ENCODE peak calls at places on chromosome 1, in eight cellular contexts. N is breast epithelium; D is CD8-positive, alpha-beta T cell; Q is SK-N-SH; A is A549; O is OCI-LY7; L is BE2C; H is left ventricle myocardium inferior. Y is an unnamed sample. For H3K9me3, the result is how much of the 10 kb centered on the place peaks cover.

GRCh38 chr1:53738205-53739108 is 507 bp downstream of the GLIS1 start:
- DNase-seq in N (no peak), D (no peak), Q (peak), A (no peak), O (no peak), L (no peak), H (no peak), Y (no peak)

GRCh38 chr1:85581138-85581801 is 709 bp downstream of the CCN1 start:
- DNase-seq in N (peak), D (no peak), Q (peak), A (peak), O (no peak), L (no peak), H (peak), Y (peak)

GRCh38 chr1:228374711-228375577 is 31.7 kb downstream of the TRIM11 start:
- DNase-seq in N (peak), D (no peak), Q (no peak), A (no peak), O (no peak), L (peak), H (peak), Y (peak)

GRCh38 chr1:20601123-20601825 is 12.4 kb downstream of the CDA start:
- DNase-seq in N (no peak), D (no peak), Q (no peak), A (no peak), O (peak), L (no peak), H (no peak), Y (no peak)

GRCh38 chr1:162939035-162939434 is 78.1 kb upstream of the CCDC190 start:
- DNase-seq in N (no peak), D (no peak), Q (no peak), A (no peak), O (no peak), L (peak), H (no peak), Y (no peak)

GRCh38 chr1:86200901-86201300 is 44.3 kb upstream of the COL24A1 start:
- DNase-seq in N (no peak), D (no peak), Q (no peak), A (no peak), O (no peak), L (no peak), H (no peak), Y (peak)

GRCh38 chr1:108657701-108658100 is 3.2 kb downstream of the HENMT1 start:
- DNase-seq in N (no peak), D (no peak), Q (no peak), A (no peak), O (no peak), L (no peak), H (no peak), Y (no peak)

GRCh38 chr1:116329524-116330341 is 43.3 kb upstream of the ATP1A1 start:
- DNase-seq in N (peak), D (no peak), Q (no peak), A (no peak), O (peak), L (no peak), H (no peak), Y (no peak)

GRCh38 chr1:170495006-170495405 is 37.0 kb upstream of the GORAB start:
- DNase-seq in N (no peak), D (no peak), Q (no peak), A (no peak), O (no peak), L (no peak), H (no peak), Y (peak)

GRCh38 chr1:100252901-100253300 is 3.3 kb upstream of the DBT start:
- DNase-seq in N (no peak), D (no peak), Q (no peak), A (no peak), O (no peak), L (no peak), H (no peak), Y (no peak)

GRCh38 chr1:21100496-21100895 is 76.2 kb downstream of the EIF4G3 start:
- DNase-seq in N (no peak), D (no peak), Q (no peak), A (no peak), O (no peak), L (no peak), H (no peak), Y (no peak)

GRCh38 chr1:60222492-60223369 is 149.2 kb upstream of the C1orf87 start:
- DNase-seq in N (no peak), D (no peak), Q (peak), A (no peak), O (no peak), L (no peak), H (no peak), Y (no peak)

GRCh38 chr1:246151796-246152434 is 355.2 kb downstream of the SMYD3 start:
- DNase-seq in N (no peak), D (no peak), Q (no peak), A (peak), O (no peak), L (no peak), H (no peak), Y (peak)

GRCh38 chr1:79594121-79594698 is 587.7 kb upstream of the ADGRL4 start:
- DNase-seq in N (no peak), D (no peak), Q (no peak), A (no peak), O (no peak), L (no peak), H (no peak), Y (no peak)

GRCh38 chr1:199685369-199685768 is 342.1 kb upstream of the NR5A2 start:
- DNase-seq in N (no peak), D (no peak), Q (no peak), A (no peak), O (no peak), L (no peak), H (no peak), Y (peak)

GRCh38 chr1:100414693-100415092 is 62.4 kb downstream of the CDC14A start:
- DNase-seq in N (peak), D (no peak), Q (no peak), A (no peak), O (no peak), L (no peak), H (no peak), Y (no peak)

GRCh38 chr1:27634166-27634981 is 611 bp downstream of the FGR start:
- DNase-seq in N (no peak), D (peak), Q (peak), A (no peak), O (no peak), L (peak), H (peak), Y (peak)

GRCh38 chr1:51157411-51157810 is 55.4 kb downstream of the C1orf185 start:
- DNase-seq in N (no peak), D (no peak), Q (no peak), A (no peak), O (no peak), L (no peak), H (no peak), Y (no peak)

GRCh38 chr1:75985827-75986226 is 53.6 kb upstream of the ASB17 start:
- DNase-seq in N (no peak), D (no peak), Q (no peak), A (peak), O (no peak), L (no peak), H (no peak), Y (no peak)

GRCh38 chr1:14970115-14970798 is 183.3 kb upstream of the TMEM51 start:
- DNase-seq in N (peak), D (no peak), Q (peak), A (peak), O (peak), L (peak), H (peak), Y (no peak)

GRCh38 chr1:54081306-54082270 is 28.2 kb downstream of the TCEANC2 start:
- DNase-seq in N (peak), D (peak), Q (peak), A (peak), O (peak), L (peak), H (peak), Y (peak)

GRCh38 chr1:3922201-3922725 is 22.2 kb upstream of the C1orf174 start:
- DNase-seq in N (no peak), D (no peak), Q (no peak), A (no peak), O (no peak), L (no peak), H (no peak), Y (no peak)

GRCh38 chr1:89557443-89557820 is 32.8 kb downstream of the LRRC8B start:
- DNase-seq in N (no peak), D (no peak), Q (no peak), A (no peak), O (no peak), L (no peak), H (no peak), Y (no peak)

GRCh38 chr1:16128338-16128741 is 27.5 kb downstream of the EPHA2 start:
- DNase-seq in N (no peak), D (no peak), Q (no peak), A (no peak), O (no peak), L (no peak), H (peak), Y (no peak)

GRCh38 chr1:53197301-53198205 is 929 bp downstream of the CPT2 start:
- DNase-seq in N (no peak), D (no peak), Q (peak), A (no peak), O (no peak), L (no peak), H (no peak), Y (peak)

GRCh38 chr1:41331546-41331917 is 29.7 kb upstream of the FOXO6 start:
- DNase-seq in N (no peak), D (no peak), Q (no peak), A (no peak), O (no peak), L (no peak), H (no peak), Y (no peak)

GRCh38 chr1:101005871-101006270 is 19.7 kb downstream of the DPH5 start:
- DNase-seq in N (no peak), D (no peak), Q (no peak), A (no peak), O (no peak), L (no peak), H (no peak), Y (no peak)

GRCh38 chr1:19400875-19401854 is 84.2 kb downstream of the CAPZB start:
- DNase-seq in N (no peak), D (no peak), Q (no peak), A (no peak), O (no peak), L (no peak), H (no peak), Y (no peak)

GRCh38 chr1:198064181-198064580 is 92.6 kb upstream of the NEK7 start:
- DNase-seq in N (no peak), D (no peak), Q (no peak), A (no peak), O (no peak), L (no peak), H (no peak), Y (no peak)

GRCh38 chr1:240145120-240145519 is 53.4 kb downstream of the FMN2 start:
- DNase-seq in N (no peak), D (no peak), Q (no peak), A (no peak), O (no peak), L (no peak), H (no peak), Y (no peak)

GRCh38 chr1:14345925-14346550 is 252.4 kb upstream of the KAZN start:
- DNase-seq in N (no peak), D (no peak), Q (no peak), A (no peak), O (no peak), L (no peak), H (no peak), Y (no peak)

GRCh38 chr1:12658531-12659453 is 14.9 kb downstream of the AADACL4 start:
- DNase-seq in N (peak), D (peak), Q (peak), A (peak), O (peak), L (peak), H (peak), Y (peak)

GRCh38 chr1:204480515-204480914 is 14.1 kb downstream of the PIK3C2B start:
- DNase-seq in N (no peak), D (no peak), Q (no peak), A (no peak), O (peak), L (peak), H (no peak), Y (no peak)

GRCh38 chr1:26971590-26971989 is 11.3 kb upstream of the KDF1 start:
- DNase-seq in N (no peak), D (no peak), Q (no peak), A (no peak), O (no peak), L (no peak), H (no peak), Y (no peak)

GRCh38 chr1:5886541-5887435 is 105.4 kb downstream of the NPHP4 start:
- DNase-seq in N (no peak), D (no peak), Q (no peak), A (no peak), O (no peak), L (no peak), H (no peak), Y (no peak)

GRCh38 chr1:59357645-59358044 is 60.8 kb downstream of the FGGY start:
- DNase-seq in N (no peak), D (no peak), Q (no peak), A (no peak), O (no peak), L (no peak), H (no peak), Y (peak)

GRCh38 chr1:21963477-21964217 is 13.2 kb upstream of the CELA3B start:
- DNase-seq in N (peak), D (peak), Q (peak), A (peak), O (peak), L (peak), H (peak), Y (peak)

GRCh38 chr1:44733365-44733764 is 2.4 kb upstream of the RNU5D-1 start:
- DNase-seq in N (peak), D (no peak), Q (no peak), A (no peak), O (no peak), L (no peak), H (no peak), Y (peak)

GRCh38 chr1:203072911-203073310 is 12.9 kb downstream of the MYOG start:
- DNase-seq in N (no peak), D (no peak), Q (no peak), A (no peak), O (no peak), L (no peak), H (no peak), Y (no peak)

DNA sequence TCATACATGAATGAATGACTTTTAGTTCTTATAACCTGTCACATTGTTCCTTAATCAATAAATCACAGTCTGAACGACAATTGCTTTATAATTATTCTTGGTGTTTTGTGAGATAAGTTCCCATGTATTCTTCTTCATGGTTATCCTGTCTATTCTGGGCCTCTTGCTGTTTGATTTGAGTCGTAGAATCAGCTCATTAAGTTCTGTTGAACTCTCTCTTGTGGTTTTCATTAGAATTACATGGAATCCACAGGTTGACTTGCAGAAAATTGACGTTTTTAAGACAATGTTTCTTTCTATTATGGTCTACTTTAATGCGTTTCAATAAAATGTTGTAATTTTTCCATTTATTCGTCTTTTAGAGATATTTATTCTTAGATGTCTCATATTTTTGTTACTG is 4.0 kb upstream of the LCE1A start:
- DNase-seq in N (no peak), D (no peak), Q (no peak), A (no peak), O (no peak), L (no peak), H (no peak), Y (no peak)
- TF ChIP-seq CTCF in N (no peak), D (no peak), Q (no peak), A (no peak), O (no peak), L (no peak), H (no peak), Y (no peak)

GRCh38 chr1:227299688-227300087 is 18.6 kb downstream of the CDC42BPA start:
- DNase-seq in N (no peak), D (no peak), Q (no peak), A (peak), O (no peak), L (no peak), H (no peak), Y (no peak)
- H3K9me3 ChIP-seq in N (under half), D (under half), Q (under half), A (under half), O (under half), L (under half), H (under half), Y (under half)

DNA sequence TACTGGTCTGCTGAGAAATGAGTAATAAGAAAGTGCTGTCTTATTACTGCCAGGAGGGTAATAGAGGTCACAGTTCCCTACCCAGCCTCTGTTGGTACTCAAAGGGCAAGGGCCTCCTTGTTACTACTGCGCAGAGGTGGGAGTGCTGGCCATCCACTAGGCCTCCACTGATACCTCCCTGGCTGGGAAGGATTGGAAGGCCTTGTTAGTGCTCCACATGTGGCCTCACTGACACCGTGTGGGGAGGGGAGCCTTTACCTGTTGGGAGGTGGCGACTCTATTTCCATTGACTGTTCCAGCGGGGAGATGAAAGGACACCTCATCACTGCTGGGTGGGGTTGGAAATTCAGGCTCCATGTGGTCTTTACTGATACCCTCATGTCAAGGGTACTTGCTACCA is 57.8 kb upstream of the USP24 start:
- DNase-seq in N (no peak), D (no peak), Q (no peak), A (no peak), O (no peak), L (no peak), H (no peak), Y (no peak)
- TF ChIP-seq CTCF in N (no peak), D (no peak), Q (no peak), A (no peak), O (no peak), L (no peak), H (no peak), Y (no peak)

GRCh38 chr1:248703674-248704073 is 1.1 kb upstream of the OR14I1 start:
- DNase-seq in N (no peak), D (no peak), Q (no peak), A (no peak), O (no peak), L (no peak), H (no peak), Y (no peak)
- H3K9me3 ChIP-seq in N (under half), D (under half), Q (under half), A (under half), O (under half), L (under half), H (under half), Y (under half)

GRCh38 chr1:210743038-210743437 is 390.9 kb downstream of the KCNH1 start:
- DNase-seq in N (no peak), D (no peak), Q (no peak), A (no peak), O (no peak), L (no peak), H (no peak), Y (no peak)
- TF ChIP-seq CTCF in N (no peak), D (no peak), Q (no peak), A (no peak), O (no peak), L (no peak), H (no peak), Y (no peak)

GRCh38 chr1:247825362-247825761 is 1.4 kb upstream of the OR14A16 start:
- DNase-seq in N (no peak), D (no peak), Q (no peak), A (no peak), O (no peak), L (no peak), H (no peak), Y (no peak)
- H3K9me3 ChIP-seq in N (under half), D (under half), Q (under half), A (under half), O (under half), L (under half), H (under half), Y (under half)